ENCODE peak calls at places on chromosome 21, in seven cellular contexts. G is adrenal gland; Y is heart left ventricle; C is naive thymus-derived CD4-positive, alpha-beta T cell; J is tibial artery; T is aorta; L is cardiac muscle cell. I is an unnamed sample.
A peak's percentile ranks its signal among the peaks of the same experiment; 100 is the strongest.

GRCh38 chr21:39441502-39442475 is 3.8 kb downstream of the LCA5L start:
- DNase-seq in T (no peak), Y (no peak), G (peak; percentile 46), J (no peak), C (peak; percentile 29), L (peak; percentile 68), I (peak; percentile 34)

GRCh38 chr21:14482165-14482564 is 64.0 kb downstream of the SAMSN1 start:
- DNase-seq in T (no peak), L (no peak), Y (no peak), C (peak; percentile 53), J (no peak), G (no peak), I (no peak)

GRCh38 chr21:15775291-15775690 is 45.5 kb downstream of the USP25 start:
- DNase-seq in Y (no peak), C (no peak), L (no peak), T (no peak), J (no peak), G (no peak), I (no peak)

GRCh38 chr21:15064576-15065380 is at the start of gene NRIP1:
- DNase-seq in J (peak; percentile 94), L (peak; percentile 97), G (peak; percentile 94), T (peak; percentile 96), C (peak; percentile 86), Y (peak; percentile 95), I (peak; percentile 90)

GRCh38 chr21:29639366-29640232 is 300.2 kb downstream of the GRIK1 start:
- DNase-seq in J (no peak), G (no peak), L (no peak), Y (no peak), C (no peak), T (no peak), I (no peak)

GRCh38 chr21:43810505-43811261 is 21.3 kb downstream of the RRP1 start:
- DNase-seq in Y (peak; percentile 93), T (peak; percentile 94), G (peak; percentile 95), L (peak; percentile 74), J (peak; percentile 84), C (peak; percentile 84), I (peak; percentile 53)

GRCh38 chr21:43619344-43619743 is 39.9 kb downstream of the HSF2BP start:
- DNase-seq in T (no peak), G (no peak), L (no peak), C (no peak), J (no peak), Y (no peak), I (no peak)

GRCh38 chr21:39721885-39722284 is 23.1 kb upstream of the IGSF5 start:
- DNase-seq in C (no peak), Y (no peak), L (no peak), T (no peak), J (no peak), G (no peak), I (no peak)

GRCh38 chr21:39312112-39313041 is 1.1 kb downstream of the BRWD1 start:
- DNase-seq in T (peak; percentile 97), C (peak; percentile 95), G (peak; percentile 96), L (peak; percentile 92), Y (peak; percentile 96), J (peak; percentile 96), I (peak; percentile 85)

GRCh38 chr21:37207441-37208009 is 59.6 kb downstream of the VPS26C start:
- DNase-seq in C (no peak), G (peak; percentile 70), L (no peak), Y (no peak), T (peak; percentile 77), J (no peak), I (peak; percentile 57)

GRCh38 chr21:29230541-29231275 is 68.0 kb upstream of the BACH1 start:
- DNase-seq in Y (no peak), T (no peak), L (peak; percentile 21), C (no peak), J (no peak), G (no peak), I (no peak)

GRCh38 chr21:32423320-32423719 is 10.8 kb downstream of the EVA1C start:
- DNase-seq in J (no peak), L (peak; percentile 63), T (no peak), C (no peak), Y (no peak), G (no peak), I (peak; percentile 76)

GRCh38 chr21:25887166-25887565 is 152.4 kb downstream of the GABPA start:
- DNase-seq in G (no peak), J (no peak), Y (no peak), L (peak; percentile 24), C (no peak), T (no peak), I (no peak)

GRCh38 chr21:42316891-42317290 is 1.7 kb upstream of the TFF3 start:
- DNase-seq in C (no peak), T (no peak), L (no peak), G (peak; percentile 9), Y (no peak), J (no peak), I (no peak)
- H3K4me3 ChIP-seq in C (no peak overlapping the region), T (no peak overlapping the region), L (no peak overlapping the region), G (no peak overlapping the region), Y (no peak overlapping the region), J (no peak overlapping the region), I (no peak overlapping the region)

GRCh38 chr21:17783003-17783402 is 36.2 kb downstream of the C21orf91 start:
- DNase-seq in J (no peak), Y (no peak), L (no peak), C (no peak), T (no peak), G (no peak), I (no peak)
- H3K4me3 ChIP-seq in J (no peak overlapping the region), Y (no peak overlapping the region), L (no peak overlapping the region), C (no peak overlapping the region), T (no peak overlapping the region), G (no peak overlapping the region), I (no peak overlapping the region)

DNA sequence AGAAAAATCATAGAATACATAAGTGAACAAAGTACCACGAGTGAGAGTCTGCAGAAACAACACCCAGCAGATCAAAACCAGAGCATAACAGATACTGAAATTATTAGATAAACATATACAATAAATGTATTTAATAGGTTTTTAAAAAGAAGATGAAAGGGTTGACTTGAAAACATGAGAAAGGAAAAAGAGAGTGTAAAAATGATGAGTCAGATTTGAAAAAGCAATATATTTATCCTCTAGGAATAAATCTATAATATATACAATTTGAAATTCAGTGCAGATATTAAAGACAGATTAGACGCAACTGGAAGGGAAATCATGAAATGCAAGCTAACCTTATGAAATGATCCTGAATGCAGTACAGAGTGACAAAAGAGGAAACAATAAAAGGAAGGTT is 170.2 kb upstream of the RUNX1 start:
- DNase-seq in G (no peak), C (no peak), Y (no peak), T (no peak), L (no peak), J (no peak), I (no peak)
- H3K4me3 ChIP-seq in G (no peak overlapping the region), C (no peak overlapping the region), Y (no peak overlapping the region), T (no peak overlapping the region), L (no peak overlapping the region), J (no peak overlapping the region), I (no peak overlapping the region)

GRCh38 chr21:46552274-46552673 is 52.6 kb downstream of the S100B start:
- DNase-seq in C (peak; percentile 73), L (no peak), T (no peak), Y (no peak), G (no peak), J (no peak), I (no peak)
- H3K4me3 ChIP-seq in C (peak overlapping the region; percentile 22), L (no peak overlapping the region), T (no peak overlapping the region), Y (no peak overlapping the region), G (no peak overlapping the region), J (no peak overlapping the region), I (no peak overlapping the region)

GRCh38 chr21:45460611-45461368 is 55.8 kb downstream of the COL18A1 start:
- DNase-seq in L (peak; percentile 91), C (no peak), J (no peak), G (no peak), T (no peak), Y (no peak), I (peak; percentile 31)
- H3K4me3 ChIP-seq in L (no peak overlapping the region), C (no peak overlapping the region), J (no peak overlapping the region), G (no peak overlapping the region), T (no peak overlapping the region), Y (no peak overlapping the region), I (no peak overlapping the region)

GRCh38 chr21:41164052-41164451 is 3.9 kb upstream of the BACE2 start:
- DNase-seq in T (no peak), L (no peak), C (no peak), J (no peak), Y (no peak), G (no peak), I (no peak)
- H3K4me3 ChIP-seq in T (no peak overlapping the region), L (no peak overlapping the region), C (no peak overlapping the region), J (no peak overlapping the region), Y (no peak overlapping the region), G (no peak overlapping the region), I (no peak overlapping the region)

DNA sequence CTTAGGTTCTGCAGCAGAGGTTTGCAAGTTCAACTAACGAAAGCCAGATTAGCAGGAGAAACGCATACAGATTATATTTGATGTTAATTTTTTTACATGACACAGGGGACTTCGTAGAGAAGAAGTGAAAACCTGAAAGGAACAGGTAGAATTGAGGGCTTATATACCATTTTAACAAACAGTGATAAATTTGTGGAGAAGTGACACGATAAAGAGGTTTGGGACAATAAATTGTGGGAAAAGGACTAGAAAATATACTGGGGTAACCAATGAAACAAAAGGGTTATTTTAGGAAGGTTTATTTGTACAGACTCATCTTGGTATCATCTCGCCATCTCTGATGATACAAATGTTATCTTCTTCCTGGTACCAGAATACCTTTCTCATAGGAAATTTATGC is 452.9 kb downstream of the SETD4 start:
- DNase-seq in T (no peak), L (no peak), C (no peak), Y (no peak), G (no peak), J (no peak), I (no peak)
- H3K4me3 ChIP-seq in T (no peak overlapping the region), L (no peak overlapping the region), C (no peak overlapping the region), Y (no peak overlapping the region), G (no peak overlapping the region), J (no peak overlapping the region), I (no peak overlapping the region)

I was measured in mammary epithelial cell.